ENCODE peak calls at places on chromosomes 2 and 18, in four cellular contexts. One of them, this sample, is unnamed.

GRCh38 chr2:180202591-180202990 is 195.5 kb upstream of the CWC22 start:
- DNase-seq in HepG2: no peak
- DNase-seq in K562: no peak
- DNase-seq in GM12892: no peak
- DNase-seq in this sample: no peak

GRCh38 chr2:102558463-102558862 is 60.9 kb upstream of the SLC9A2 start:
- DNase-seq in K562: no peak
- DNase-seq in HepG2: no peak
- DNase-seq in GM12892: no peak
- DNase-seq in this sample: no peak

GRCh38 chr2:71001592-71002570 is 7.2 kb upstream of the TEX261 start:
- DNase-seq in GM12892: no peak
- DNase-seq in HepG2: no peak
- DNase-seq in K562: peak; percentile 8
- DNase-seq in this sample: no peak

GRCh38 chr2:70702711-70703395 is 65.1 kb downstream of the ADD2 start:
- DNase-seq in K562: no peak
- DNase-seq in HepG2: no peak
- DNase-seq in GM12892: no peak
- DNase-seq in this sample: no peak

GRCh38 chr2:156434461-156435291 is 1.5 kb upstream of the GPD2 start:
- DNase-seq in K562: no peak
- DNase-seq in HepG2: no peak
- DNase-seq in GM12892: no peak
- DNase-seq in this sample: no peak

GRCh38 chr18:56576826-56577573 is 61.4 kb downstream of the TXNL1 start:
- DNase-seq in K562: no peak
- DNase-seq in GM12892: no peak
- DNase-seq in HepG2: no peak
- DNase-seq in this sample: no peak

GRCh38 chr2:177211602-177212105 is 940 bp upstream of the HNRNPA3 start:
- DNase-seq in K562: no peak
- DNase-seq in HepG2: no peak
- DNase-seq in GM12892: no peak
- DNase-seq in this sample: no peak

GRCh38 chr2:69997296-69998184 is 36.1 kb upstream of the ASPRV1 start:
- DNase-seq in K562: peak; percentile 68
- DNase-seq in HepG2: no peak
- DNase-seq in GM12892: no peak
- DNase-seq in this sample: no peak

GRCh38 chr2:45024600-45025291 is 15.5 kb upstream of the SIX2 start:
- DNase-seq in HepG2: no peak
- DNase-seq in GM12892: no peak
- DNase-seq in K562: no peak
- DNase-seq in this sample: no peak

GRCh38 chr18:23209031-23209430 is 73.7 kb downstream of the CABLES1 start:
- DNase-seq in K562: no peak
- DNase-seq in GM12892: no peak
- DNase-seq in HepG2: peak; percentile 53
- DNase-seq in this sample: no peak

GRCh38 chr2:43206602-43207001 is 19.8 kb downstream of the ZFP36L2 start:
- DNase-seq in GM12892: no peak
- DNase-seq in HepG2: no peak
- DNase-seq in K562: no peak
- DNase-seq in this sample: no peak

GRCh38 chr2:27956895-27957294 is 66.4 kb downstream of the BABAM2 start:
- DNase-seq in HepG2: no peak
- DNase-seq in GM12892: no peak
- DNase-seq in K562: no peak
- DNase-seq in this sample: no peak

GRCh38 chr2:74292752-74293151 is 50.5 kb downstream of the SLC4A5 start:
- DNase-seq in GM12892: no peak
- DNase-seq in HepG2: peak; percentile 82
- DNase-seq in K562: no peak
- DNase-seq in this sample: no peak

GRCh38 chr2:56008661-56009411 is 85.3 kb upstream of the EFEMP1 start:
- DNase-seq in HepG2: no peak
- DNase-seq in GM12892: no peak
- DNase-seq in K562: no peak
- DNase-seq in this sample: no peak

GRCh38 chr2:218395826-218396687 is 3.6 kb upstream of the CTDSP1 start:
- DNase-seq in GM12892: peak; percentile 82
- DNase-seq in K562: peak; percentile 78
- DNase-seq in HepG2: peak; percentile 94
- DNase-seq in this sample: peak; percentile 85
- TF ChIP-seq POLR2A in GM12892: peak; percentile 51
- TF ChIP-seq POLR2A in K562: peak; percentile 60
- TF ChIP-seq POLR2A in HepG2: peak; percentile 23
- TF ChIP-seq POLR2A in this sample: no peak

GRCh38 chr2:128489580-128490273 is 171.1 kb upstream of the HS6ST1 start:
- DNase-seq in GM12892: no peak
- DNase-seq in K562: no peak
- DNase-seq in HepG2: no peak
- DNase-seq in this sample: no peak
- TF ChIP-seq POLR2AphosphoS5 in GM12892: no peak
- TF ChIP-seq POLR2AphosphoS5 in K562: no peak
- TF ChIP-seq POLR2AphosphoS5 in HepG2: no peak
- TF ChIP-seq POLR2AphosphoS5 in this sample: no peak

GRCh38 chr2:240595381-240596079 is 9.0 kb downstream of the CAPN10 start:
- DNase-seq in GM12892: peak; percentile 59
- DNase-seq in K562: peak; percentile 50
- DNase-seq in HepG2: peak; percentile 64
- DNase-seq in this sample: peak; percentile 75
- TF ChIP-seq TAF1 in GM12892: no peak
- TF ChIP-seq TAF1 in K562: no peak
- TF ChIP-seq TAF1 in HepG2: no peak
- TF ChIP-seq TAF1 in this sample: no peak

GRCh38 chr2:218400167-218400929 is 680 bp downstream of the CTDSP1 start:
- DNase-seq in K562: peak; percentile 58
- DNase-seq in GM12892: peak; percentile 47
- DNase-seq in HepG2: no peak
- DNase-seq in this sample: peak; percentile 51
- TF ChIP-seq POLR2A in K562: no peak
- TF ChIP-seq POLR2A in GM12892: no peak
- TF ChIP-seq POLR2A in HepG2: peak; percentile 77
- TF ChIP-seq POLR2A in this sample: no peak

DNA sequence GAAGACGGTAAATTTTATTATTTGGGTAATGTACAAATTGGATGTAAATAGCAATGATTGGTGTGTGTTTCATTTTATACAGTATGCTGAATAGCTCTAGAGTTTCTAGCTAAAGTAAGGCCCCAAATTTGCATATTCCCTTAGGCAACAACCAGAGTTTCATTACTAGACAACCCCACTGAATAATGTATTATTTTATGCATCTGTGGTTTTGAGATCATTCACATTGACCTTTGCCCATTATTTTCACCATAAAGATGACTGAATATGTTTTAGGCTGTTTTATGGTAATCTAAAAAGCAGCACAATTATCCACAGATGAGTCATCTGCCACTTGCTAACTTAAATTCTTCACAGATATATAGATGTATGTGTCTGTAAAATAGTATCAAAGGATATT is 44.5 kb upstream of the C2orf74 start:
- DNase-seq in GM12892: no peak
- DNase-seq in K562: no peak
- DNase-seq in HepG2: no peak
- DNase-seq in this sample: no peak
- TF ChIP-seq POLR2AphosphoS5 in GM12892: no peak
- TF ChIP-seq POLR2AphosphoS5 in K562: no peak
- TF ChIP-seq POLR2AphosphoS5 in HepG2: no peak
- TF ChIP-seq POLR2AphosphoS5 in this sample: no peak

GRCh38 chr2:106975641-106976040 is 89.7 kb upstream of the ST6GAL2 start:
- DNase-seq in HepG2: no peak
- DNase-seq in K562: no peak
- DNase-seq in GM12892: no peak
- DNase-seq in this sample: no peak

GRCh38 chr2:106976548-106976947 is 90.6 kb upstream of the ST6GAL2 start:
- DNase-seq in HepG2: no peak
- DNase-seq in GM12892: no peak
- DNase-seq in K562: no peak
- DNase-seq in this sample: no peak

GRCh38 chr2:106974891-106975290 is 88.9 kb upstream of the ST6GAL2 start:
- DNase-seq in K562: no peak
- DNase-seq in HepG2: no peak
- DNase-seq in GM12892: no peak
- DNase-seq in this sample: no peak

GRCh38 chr2:106978647-106979046 is 92.7 kb upstream of the ST6GAL2 start:
- DNase-seq in GM12892: no peak
- DNase-seq in K562: no peak
- DNase-seq in HepG2: no peak
- DNase-seq in this sample: no peak

GRCh38 chr2:106977707-106978106 is 91.7 kb upstream of the ST6GAL2 start:
- DNase-seq in HepG2: no peak
- DNase-seq in GM12892: no peak
- DNase-seq in K562: no peak
- DNase-seq in this sample: no peak
- TF ChIP-seq TAF1 in HepG2: no peak
- TF ChIP-seq TAF1 in GM12892: no peak
- TF ChIP-seq TAF1 in K562: no peak
- TF ChIP-seq TAF1 in this sample: no peak

GRCh38 chr2:174035981-174036742 is 71.0 kb upstream of the SP3 start:
- DNase-seq in K562: peak; percentile 79
- DNase-seq in GM12892: no peak
- DNase-seq in HepG2: no peak
- DNase-seq in this sample: no peak

GRCh38 chr2:174038472-174038871 is 73.3 kb upstream of the SP3 start:
- DNase-seq in K562: no peak
- DNase-seq in HepG2: no peak
- DNase-seq in GM12892: no peak
- DNase-seq in this sample: no peak

GRCh38 chr2:174040417-174040701 is 75.2 kb upstream of the SP3 start:
- DNase-seq in HepG2: no peak
- DNase-seq in K562: no peak
- DNase-seq in GM12892: no peak
- DNase-seq in this sample: no peak

GRCh38 chr2:174036825-174037224 is 71.7 kb upstream of the SP3 start:
- DNase-seq in K562: no peak
- DNase-seq in GM12892: no peak
- DNase-seq in HepG2: no peak
- DNase-seq in this sample: no peak

DNA sequence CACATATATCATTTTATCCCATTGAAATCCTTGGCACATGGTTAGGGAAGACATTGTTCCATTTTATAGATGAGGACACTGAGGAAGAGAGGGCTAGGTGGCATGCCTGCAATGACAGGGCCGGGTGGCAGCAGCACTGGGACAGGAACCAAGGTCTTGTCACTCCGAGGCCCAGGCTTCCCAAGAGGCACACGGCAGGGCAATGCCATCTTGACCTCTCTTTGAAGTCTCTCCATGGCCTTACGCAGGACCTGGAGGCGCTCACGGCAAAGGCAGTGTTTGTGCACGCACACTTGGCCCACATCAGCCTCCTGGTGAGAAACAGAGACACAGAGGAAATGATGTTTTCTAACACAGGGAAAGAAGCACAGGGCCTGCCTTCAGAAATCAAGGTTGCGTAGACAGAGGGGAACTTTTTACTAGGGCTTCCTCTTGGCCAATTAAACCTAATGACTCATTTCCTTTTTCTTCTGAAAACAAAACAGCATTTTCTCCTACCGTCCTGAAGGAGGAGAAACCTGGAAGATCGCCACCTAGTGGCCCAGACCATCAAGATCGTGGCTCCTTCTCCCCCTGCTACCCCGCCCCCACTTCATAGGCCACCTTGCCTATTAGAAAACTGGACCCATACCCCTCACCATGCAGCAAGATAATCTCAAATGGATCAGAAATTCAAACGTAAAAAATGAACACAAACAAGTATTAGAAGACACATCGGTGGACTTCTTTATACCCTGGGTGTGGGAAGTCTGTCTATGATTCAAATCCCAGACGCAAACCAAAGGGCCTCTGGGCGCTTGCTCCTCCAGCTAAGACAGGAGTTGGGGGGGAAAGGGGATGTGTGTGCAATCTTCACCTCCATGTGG is 74.6 kb upstream of the SP3 start:
- DNase-seq in HepG2: peak; percentile 88
- DNase-seq in K562: peak; percentile 88
- DNase-seq in GM12892: peak; percentile 31
- DNase-seq in this sample: peak; percentile 48
- TF ChIP-seq POLR2A in HepG2: no peak
- TF ChIP-seq POLR2A in K562: no peak
- TF ChIP-seq POLR2A in GM12892: peak; percentile 31
- TF ChIP-seq POLR2A in this sample: no peak

GRCh38 chr2:30254692-30255015 is 23.3 kb downstream of the LBH start:
- DNase-seq in K562: no peak
- DNase-seq in HepG2: no peak
- DNase-seq in GM12892: no peak
- DNase-seq in this sample: no peak

GRCh38 chr2:30253873-30254691 is 22.7 kb downstream of the LBH start:
- DNase-seq in GM12892: no peak
- DNase-seq in HepG2: no peak
- DNase-seq in K562: peak; percentile 59
- DNase-seq in this sample: no peak

GRCh38 chr2:30257266-30258214 is 26.2 kb downstream of the LBH start:
- DNase-seq in HepG2: no peak
- DNase-seq in GM12892: no peak
- DNase-seq in K562: no peak
- DNase-seq in this sample: no peak

GRCh38 chr2:30255026-30255425 is 23.7 kb downstream of the LBH start:
- DNase-seq in GM12892: no peak
- DNase-seq in HepG2: no peak
- DNase-seq in K562: no peak
- DNase-seq in this sample: no peak

DNA sequence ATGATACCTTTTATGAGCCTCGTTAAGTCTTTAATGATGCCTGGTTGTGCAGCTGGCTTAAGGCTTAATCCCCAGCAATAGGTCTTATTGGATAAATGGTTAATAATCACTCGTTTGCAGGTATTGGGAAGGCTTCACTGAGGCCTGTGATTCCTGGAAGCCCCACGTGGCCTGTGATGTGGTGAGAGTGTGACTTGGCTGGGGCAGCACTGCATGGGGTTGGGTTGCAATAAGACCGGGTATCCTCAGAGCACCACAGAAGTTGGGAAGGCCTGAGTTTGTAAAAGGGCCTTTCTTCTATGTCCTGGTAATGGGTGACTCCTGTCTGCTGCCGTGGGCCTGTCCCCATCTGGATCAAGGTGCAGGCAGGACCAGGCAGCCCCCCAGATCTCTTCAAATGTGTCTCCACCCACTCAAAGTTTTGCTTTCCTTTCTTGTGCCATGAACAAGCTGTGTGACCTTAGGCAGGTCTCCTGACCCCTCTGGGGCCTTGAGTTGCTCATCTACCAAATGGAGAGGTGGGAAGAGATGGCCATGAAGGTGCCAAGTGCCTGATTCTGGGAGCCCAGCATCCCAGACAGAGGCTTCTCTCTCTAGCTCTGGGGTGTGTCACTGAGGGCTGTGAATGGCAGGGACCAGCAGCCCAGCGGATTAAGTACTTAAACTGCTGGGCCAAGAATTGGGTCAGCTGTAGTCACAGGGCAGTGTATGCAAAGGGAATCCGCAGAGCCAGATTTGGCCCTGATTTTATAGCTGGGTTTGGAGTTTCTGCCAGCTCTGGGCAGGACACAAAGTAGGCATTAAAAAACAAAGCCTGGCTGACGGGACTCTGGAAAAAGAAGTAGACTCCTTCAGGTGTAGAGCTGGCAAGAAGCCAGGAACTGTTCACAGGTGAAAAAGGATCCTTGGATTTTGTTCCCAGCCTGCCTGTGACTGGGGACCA is 24.4 kb downstream of the LBH start:
- DNase-seq in K562: no peak
- DNase-seq in GM12892: no peak
- DNase-seq in HepG2: no peak
- DNase-seq in this sample: no peak
- TF ChIP-seq POLR2AphosphoS5 in K562: no peak
- TF ChIP-seq POLR2AphosphoS5 in GM12892: no peak
- TF ChIP-seq POLR2AphosphoS5 in HepG2: no peak
- TF ChIP-seq POLR2AphosphoS5 in this sample: no peak

GRCh38 chr2:68987051-68987503 is 12.6 kb downstream of the GKN1 start:
- DNase-seq in HepG2: no peak
- DNase-seq in K562: no peak
- DNase-seq in GM12892: no peak
- DNase-seq in this sample: no peak
- TF ChIP-seq TAF1 in HepG2: no peak
- TF ChIP-seq TAF1 in K562: no peak
- TF ChIP-seq TAF1 in GM12892: no peak
- TF ChIP-seq TAF1 in this sample: no peak

This sample was measured in GM12891.